ENCODE peak calls at places on chromosomes 13 and 19, in five cellular contexts. One of them, this sample, is unnamed.

GRCh38 chr13:21048901-21049655 is 12.3 kb downstream of the LATS2 start:
- DNase-seq in fibroblast of lung: no peak
- DNase-seq in psoas muscle: no peak
- DNase-seq in pancreas: no peak
- DNase-seq in Panc1: no peak
- DNase-seq in this sample: no peak

GRCh38 chr19:52566588-52566987 is 3.5 kb upstream of the ZNF701 start:
- DNase-seq in pancreas: no peak
- DNase-seq in Panc1: peak
- DNase-seq in psoas muscle: no peak
- DNase-seq in fibroblast of lung: peak
- DNase-seq in this sample: no peak

GRCh38 chr13:41019027-41019487 is at the start of gene ELF1:
- DNase-seq in fibroblast of lung: peak
- DNase-seq in Panc1: no peak
- DNase-seq in pancreas: peak
- DNase-seq in psoas muscle: no peak
- DNase-seq in this sample: no peak

GRCh38 chr19:12550951-12551832 is at the start of gene ZNF564:
- DNase-seq in Panc1: peak
- DNase-seq in fibroblast of lung: peak
- DNase-seq in pancreas: peak
- DNase-seq in psoas muscle: peak
- DNase-seq in this sample: peak

GRCh38 chr19:1291761-1292418 is 6.2 kb downstream of the EFNA2 start:
- DNase-seq in psoas muscle: no peak
- DNase-seq in fibroblast of lung: no peak
- DNase-seq in Panc1: no peak
- DNase-seq in pancreas: no peak
- DNase-seq in this sample: no peak

GRCh38 chr19:52297601-52298358 is 811 bp downstream of the ZNF480 start:
- DNase-seq in Panc1: no peak
- DNase-seq in psoas muscle: no peak
- DNase-seq in fibroblast of lung: peak
- DNase-seq in pancreas: no peak
- DNase-seq in this sample: no peak

GRCh38 chr13:45700971-45701900 is 884 bp upstream of the CBY2 start:
- DNase-seq in pancreas: no peak
- DNase-seq in fibroblast of lung: no peak
- DNase-seq in Panc1: no peak
- DNase-seq in psoas muscle: no peak
- DNase-seq in this sample: no peak

GRCh38 chr19:11853358-11853757 is 4.8 kb downstream of the ZNF439 start:
- DNase-seq in pancreas: no peak
- DNase-seq in Panc1: no peak
- DNase-seq in fibroblast of lung: no peak
- DNase-seq in psoas muscle: no peak
- DNase-seq in this sample: no peak

GRCh38 chr19:34228762-34229161 is 25.6 kb upstream of the GARRE1 start:
- DNase-seq in fibroblast of lung: no peak
- DNase-seq in pancreas: no peak
- DNase-seq in psoas muscle: no peak
- DNase-seq in Panc1: no peak
- DNase-seq in this sample: no peak

GRCh38 chr13:109255457-109255856 is 530.9 kb downstream of the IRS2 start:
- DNase-seq in pancreas: no peak
- DNase-seq in Panc1: no peak
- DNase-seq in fibroblast of lung: no peak
- DNase-seq in psoas muscle: no peak
- DNase-seq in this sample: no peak

GRCh38 chr13:86572115-86572514 is 772.9 kb upstream of the SLITRK6 start:
- DNase-seq in fibroblast of lung: peak
- DNase-seq in pancreas: no peak
- DNase-seq in psoas muscle: no peak
- DNase-seq in Panc1: no peak
- DNase-seq in this sample: no peak

GRCh38 chr13:25171170-25171516 is 945 bp downstream of the AMER2 start:
- DNase-seq in psoas muscle: no peak
- DNase-seq in fibroblast of lung: no peak
- DNase-seq in pancreas: no peak
- DNase-seq in Panc1: no peak
- DNase-seq in this sample: no peak

GRCh38 chr13:25169951-25170553 is 2.0 kb downstream of the AMER2 start:
- DNase-seq in fibroblast of lung: no peak
- DNase-seq in pancreas: no peak
- DNase-seq in psoas muscle: no peak
- DNase-seq in Panc1: no peak
- DNase-seq in this sample: no peak

GRCh38 chr13:25171517-25172302 is at the start of gene AMER2:
- DNase-seq in Panc1: no peak
- DNase-seq in psoas muscle: no peak
- DNase-seq in pancreas: peak
- DNase-seq in fibroblast of lung: peak
- DNase-seq in this sample: peak

GRCh38 chr13:25169356-25169755 is 2.7 kb downstream of the AMER2 start:
- DNase-seq in psoas muscle: no peak
- DNase-seq in Panc1: no peak
- DNase-seq in pancreas: no peak
- DNase-seq in fibroblast of lung: no peak
- DNase-seq in this sample: no peak

GRCh38 chr13:25170554-25171107 is 1.5 kb downstream of the AMER2 start:
- DNase-seq in pancreas: no peak
- DNase-seq in Panc1: no peak
- DNase-seq in psoas muscle: no peak
- DNase-seq in fibroblast of lung: no peak
- DNase-seq in this sample: no peak
- H3K4me3 ChIP-seq in pancreas: no peak
- H3K4me3 ChIP-seq in Panc1: no peak
- H3K4me3 ChIP-seq in psoas muscle: peak
- H3K4me3 ChIP-seq in fibroblast of lung: no peak
- H3K4me3 ChIP-seq in this sample: peak

GRCh38 chr13:29952245-29952644 is 101.8 kb upstream of the UBL3 start:
- DNase-seq in psoas muscle: no peak
- DNase-seq in fibroblast of lung: no peak
- DNase-seq in Panc1: no peak
- DNase-seq in pancreas: no peak
- DNase-seq in this sample: no peak

GRCh38 chr13:29946093-29946492 is 95.7 kb upstream of the UBL3 start:
- DNase-seq in fibroblast of lung: no peak
- DNase-seq in Panc1: no peak
- DNase-seq in psoas muscle: no peak
- DNase-seq in pancreas: no peak
- DNase-seq in this sample: no peak

GRCh38 chr13:29948246-29948645 is 97.8 kb upstream of the UBL3 start:
- DNase-seq in fibroblast of lung: peak
- DNase-seq in Panc1: no peak
- DNase-seq in psoas muscle: no peak
- DNase-seq in pancreas: no peak
- DNase-seq in this sample: no peak

GRCh38 chr13:29947839-29948238 is 97.4 kb upstream of the UBL3 start:
- DNase-seq in Panc1: no peak
- DNase-seq in pancreas: no peak
- DNase-seq in fibroblast of lung: no peak
- DNase-seq in psoas muscle: no peak
- DNase-seq in this sample: no peak

GRCh38 chr13:29948791-29949190 is 98.4 kb upstream of the UBL3 start:
- DNase-seq in pancreas: no peak
- DNase-seq in psoas muscle: no peak
- DNase-seq in Panc1: no peak
- DNase-seq in fibroblast of lung: no peak
- DNase-seq in this sample: no peak
- H3K27ac ChIP-seq in pancreas: no peak
- H3K27ac ChIP-seq in psoas muscle: no peak
- H3K27ac ChIP-seq in Panc1: no peak
- H3K27ac ChIP-seq in fibroblast of lung: no peak
- H3K27ac ChIP-seq in this sample: no peak

DNA sequence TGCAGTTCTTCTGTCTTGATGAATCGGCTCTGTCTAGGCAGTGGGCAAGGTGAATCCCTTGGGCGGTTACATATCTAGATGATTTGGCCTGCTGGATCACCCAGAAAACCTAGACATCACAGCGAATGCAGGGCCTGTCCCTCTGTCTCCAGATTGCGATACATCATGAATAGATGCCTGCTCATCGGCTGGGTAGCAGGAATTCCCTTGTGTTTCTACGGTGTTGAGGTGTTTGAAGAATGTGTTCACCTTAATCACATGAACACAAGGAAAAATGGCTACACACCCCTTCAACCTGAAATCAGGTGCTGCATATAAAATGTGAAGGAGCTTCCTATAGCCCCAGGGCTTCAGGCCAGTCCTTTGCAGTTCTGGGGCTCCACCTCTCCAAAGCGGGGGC is 281.2 kb downstream of the SHISA2 start:
- DNase-seq in fibroblast of lung: no peak
- DNase-seq in pancreas: no peak
- DNase-seq in psoas muscle: no peak
- DNase-seq in Panc1: no peak
- DNase-seq in this sample: no peak
- H3K4me3 ChIP-seq in fibroblast of lung: no peak
- H3K4me3 ChIP-seq in pancreas: no peak
- H3K4me3 ChIP-seq in psoas muscle: no peak
- H3K4me3 ChIP-seq in Panc1: no peak
- H3K4me3 ChIP-seq in this sample: no peak

GRCh38 chr13:75901509-75901908 is 265.4 kb downstream of the LMO7 start:
- DNase-seq in pancreas: no peak
- DNase-seq in Panc1: no peak
- DNase-seq in psoas muscle: no peak
- DNase-seq in fibroblast of lung: no peak
- DNase-seq in this sample: peak
- H3K27ac ChIP-seq in pancreas: no peak
- H3K27ac ChIP-seq in Panc1: no peak
- H3K27ac ChIP-seq in psoas muscle: no peak
- H3K27ac ChIP-seq in fibroblast of lung: no peak
- H3K27ac ChIP-seq in this sample: no peak

GRCh38 chr19:19602713-19603320 is 15.7 kb downstream of the PBX4 start:
- DNase-seq in pancreas: no peak
- DNase-seq in Panc1: no peak
- DNase-seq in psoas muscle: no peak
- DNase-seq in fibroblast of lung: no peak
- DNase-seq in this sample: no peak

GRCh38 chr19:19602136-19602712 is 16.3 kb downstream of the PBX4 start:
- DNase-seq in pancreas: no peak
- DNase-seq in fibroblast of lung: no peak
- DNase-seq in psoas muscle: no peak
- DNase-seq in Panc1: no peak
- DNase-seq in this sample: no peak

GRCh38 chr19:19600793-19601346 is 17.6 kb downstream of the PBX4 start:
- DNase-seq in pancreas: no peak
- DNase-seq in fibroblast of lung: no peak
- DNase-seq in Panc1: no peak
- DNase-seq in psoas muscle: no peak
- DNase-seq in this sample: no peak

GRCh38 chr19:19597809-19598306 is 20.6 kb downstream of the PBX4 start:
- DNase-seq in Panc1: no peak
- DNase-seq in pancreas: no peak
- DNase-seq in fibroblast of lung: no peak
- DNase-seq in psoas muscle: no peak
- DNase-seq in this sample: no peak

GRCh38 chr19:19599190-19599535 is 19.3 kb downstream of the PBX4 start:
- DNase-seq in Panc1: no peak
- DNase-seq in fibroblast of lung: no peak
- DNase-seq in psoas muscle: no peak
- DNase-seq in pancreas: no peak
- DNase-seq in this sample: no peak
- H3K4me3 ChIP-seq in Panc1: no peak
- H3K4me3 ChIP-seq in fibroblast of lung: no peak
- H3K4me3 ChIP-seq in psoas muscle: no peak
- H3K4me3 ChIP-seq in pancreas: no peak
- H3K4me3 ChIP-seq in this sample: no peak

GRCh38 chr19:3492131-3492839 is 8.2 kb downstream of the DOHH start:
- DNase-seq in Panc1: no peak
- DNase-seq in pancreas: no peak
- DNase-seq in fibroblast of lung: no peak
- DNase-seq in psoas muscle: no peak
- DNase-seq in this sample: no peak

GRCh38 chr19:3494559-3494958 is 5.9 kb downstream of the DOHH start:
- DNase-seq in Panc1: no peak
- DNase-seq in psoas muscle: no peak
- DNase-seq in fibroblast of lung: no peak
- DNase-seq in pancreas: no peak
- DNase-seq in this sample: no peak

GRCh38 chr19:3492919-3493318 is 7.6 kb downstream of the DOHH start:
- DNase-seq in psoas muscle: no peak
- DNase-seq in fibroblast of lung: no peak
- DNase-seq in Panc1: no peak
- DNase-seq in pancreas: no peak
- DNase-seq in this sample: no peak

GRCh38 chr19:3493651-3494050 is 6.8 kb downstream of the DOHH start:
- DNase-seq in psoas muscle: no peak
- DNase-seq in Panc1: no peak
- DNase-seq in fibroblast of lung: no peak
- DNase-seq in pancreas: no peak
- DNase-seq in this sample: no peak

DNA sequence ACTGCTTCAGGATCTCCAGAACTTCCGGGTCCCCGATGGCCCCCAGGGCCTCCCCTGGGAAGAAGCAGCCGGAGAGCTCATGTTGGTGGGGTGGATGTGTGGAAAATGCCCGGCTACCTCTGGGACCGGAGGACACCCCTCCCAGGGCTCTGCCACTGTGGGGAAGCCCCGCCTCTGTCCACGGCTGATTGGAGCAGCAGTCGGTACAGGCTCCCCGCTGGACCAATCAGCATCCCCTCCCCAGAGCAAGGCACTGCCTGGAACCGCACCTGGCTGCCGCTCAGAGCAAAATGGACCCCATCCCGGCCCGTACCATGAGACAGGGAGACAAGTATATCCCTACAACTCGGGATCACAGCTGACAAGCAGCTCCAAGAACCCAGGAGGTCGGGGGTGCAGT is 6.4 kb downstream of the DOHH start:
- DNase-seq in fibroblast of lung: no peak
- DNase-seq in Panc1: no peak
- DNase-seq in pancreas: no peak
- DNase-seq in psoas muscle: no peak
- DNase-seq in this sample: no peak
- H3K27ac ChIP-seq in fibroblast of lung: no peak
- H3K27ac ChIP-seq in Panc1: no peak
- H3K27ac ChIP-seq in pancreas: no peak
- H3K27ac ChIP-seq in psoas muscle: no peak
- H3K27ac ChIP-seq in this sample: no peak

This sample was measured in right cardiac atrium.